ENCODE peak calls at places on chromosome 14, in four cellular contexts. V is tibial artery, N is IMR-90, F is uterus. J is an unnamed sample.

GRCh38 chr14:71594828-71595227 is 337.4 kb upstream of the RGS6 start:
- DNase-seq in V (no peak), N (peak), F (no peak), J (no peak)

GRCh38 chr14:101064718-101065117 is 161.2 kb upstream of the RTL1 start:
- DNase-seq in V (no peak), N (no peak), F (no peak), J (no peak)

GRCh38 chr14:67166450-67166853 is 22.8 kb upstream of the GARIN2 start:
- DNase-seq in V (no peak), N (peak), F (no peak), J (no peak)

GRCh38 chr14:63701614-63702291 is 26.1 kb downstream of the SGPP1 start:
- DNase-seq in V (no peak), N (no peak), F (no peak), J (no peak)

GRCh38 chr14:38143651-38144505 is 63.8 kb upstream of the SSTR1 start:
- DNase-seq in V (no peak), N (peak), F (no peak), J (no peak)

GRCh38 chr14:67583711-67584644 is 16.1 kb downstream of the PIGH start:
- DNase-seq in V (no peak), N (peak), F (no peak), J (no peak)

GRCh38 chr14:45003924-45004323 is 41.9 kb downstream of the TOGARAM1 start:
- DNase-seq in V (no peak), N (no peak), F (no peak), J (no peak)

GRCh38 chr14:59897757-59898383 is 22.1 kb upstream of the LRRC9 start:
- DNase-seq in V (peak), N (no peak), F (no peak), J (no peak)

GRCh38 chr14:75069021-75069810 is at the start of gene ZC2HC1C:
- DNase-seq in V (peak), N (peak), F (peak), J (peak)

GRCh38 chr14:83664389-83664788 is 1865.6 kb upstream of the FLRT2 start:
- DNase-seq in V (no peak), N (no peak), F (no peak), J (no peak)

GRCh38 chr14:31377433-31377832 is 42.9 kb downstream of the HEATR5A start:
- DNase-seq in V (no peak), N (no peak), F (no peak), J (no peak)

GRCh38 chr14:48957486-48957885 is 628.7 kb downstream of the RPS29 start:
- DNase-seq in V (no peak), N (no peak), F (no peak), J (no peak)

GRCh38 chr14:74299061-74299545 is 3.6 kb downstream of the ABCD4 start:
- DNase-seq in V (no peak), N (peak), F (no peak), J (no peak)

GRCh38 chr14:52405314-52405713 is 91.2 kb downstream of the PTGER2 start:
- DNase-seq in V (no peak), N (no peak), F (no peak), J (no peak)

GRCh38 chr14:32028599-32028998 is 48.5 kb upstream of the ARHGAP5 start:
- DNase-seq in V (no peak), N (no peak), F (no peak), J (no peak)

DNA sequence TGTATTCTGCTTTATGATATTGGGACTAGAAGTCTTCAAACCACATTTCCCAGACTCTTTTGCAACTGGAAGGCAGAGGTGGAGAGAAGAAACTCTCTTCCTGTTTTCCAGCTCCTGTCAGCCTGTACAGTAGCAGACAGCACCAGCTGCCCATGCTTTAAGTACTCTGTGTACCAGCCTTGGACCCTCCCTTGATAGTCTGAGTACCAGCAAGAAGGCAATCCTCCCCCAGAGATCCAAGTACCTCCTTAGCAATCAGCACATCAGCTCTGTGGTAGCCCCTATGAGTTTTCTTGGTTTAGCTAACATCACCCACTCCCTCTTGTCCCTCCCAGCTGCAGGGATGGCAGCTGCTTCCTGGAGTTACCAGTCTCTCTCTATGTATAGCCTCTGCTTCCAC is 56.3 kb downstream of the STXBP6 start:
- DNase-seq in V (no peak), N (no peak), F (no peak), J (no peak)
- TF ChIP-seq CTCF in V (no peak), N (no peak), F (no peak), J (no peak)

DNA sequence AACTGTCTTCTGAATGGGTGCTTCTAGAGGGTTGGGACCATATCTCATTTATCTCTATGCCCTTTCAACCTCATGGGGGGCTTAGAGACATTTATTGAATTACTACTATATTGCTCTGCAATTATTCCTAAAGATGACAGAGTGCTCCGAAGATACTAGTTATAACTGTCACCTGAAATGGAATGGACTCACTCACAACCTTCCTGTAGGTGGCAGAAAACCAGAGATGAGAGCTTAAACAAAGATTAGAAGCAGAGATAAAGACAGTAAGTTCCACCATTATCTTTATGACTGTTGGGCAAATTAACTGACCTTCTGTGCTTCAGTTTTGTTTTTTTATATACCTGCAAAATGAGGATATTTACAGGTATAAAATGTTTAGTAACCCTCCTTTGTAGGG is 31.5 kb upstream of the GTF2A1 start:
- DNase-seq in V (no peak), N (no peak), F (no peak), J (no peak)
- TF ChIP-seq CTCF in V (no peak), N (no peak), F (no peak), J (no peak)

DNA sequence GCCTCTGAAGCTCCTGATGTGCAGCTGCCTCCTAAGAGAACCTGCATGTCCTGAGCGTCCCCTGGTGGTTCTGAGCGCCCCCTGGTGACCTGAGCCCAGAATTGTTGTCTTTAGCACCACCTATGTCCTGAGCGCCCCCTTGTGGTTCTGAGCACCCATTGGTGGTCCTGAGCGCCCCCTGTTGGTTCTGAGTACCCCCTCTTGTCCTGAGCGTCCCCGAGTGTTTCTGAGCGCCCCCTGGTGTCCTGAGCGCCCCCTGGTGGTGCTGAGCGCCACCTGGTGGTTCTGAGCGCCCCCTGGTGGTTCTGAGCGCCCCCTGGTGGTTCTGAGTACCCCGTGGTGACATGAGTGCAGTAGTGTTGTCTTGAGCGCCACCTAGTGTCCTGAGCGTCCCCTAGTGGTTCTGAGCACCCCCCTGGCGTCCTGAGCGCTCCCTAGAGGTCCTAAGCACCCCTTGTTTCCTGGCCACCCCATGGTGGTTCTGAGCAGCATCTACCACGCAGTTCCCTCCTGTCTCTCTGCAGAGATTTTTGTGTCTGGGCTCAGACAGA is 782.5 kb downstream of the TMEM121 start:
- DNase-seq in V (no peak), N (no peak), F (no peak), J (no peak)
- TF ChIP-seq CTCF in V (no peak), N (peak), F (no peak), J (no peak)

DNA sequence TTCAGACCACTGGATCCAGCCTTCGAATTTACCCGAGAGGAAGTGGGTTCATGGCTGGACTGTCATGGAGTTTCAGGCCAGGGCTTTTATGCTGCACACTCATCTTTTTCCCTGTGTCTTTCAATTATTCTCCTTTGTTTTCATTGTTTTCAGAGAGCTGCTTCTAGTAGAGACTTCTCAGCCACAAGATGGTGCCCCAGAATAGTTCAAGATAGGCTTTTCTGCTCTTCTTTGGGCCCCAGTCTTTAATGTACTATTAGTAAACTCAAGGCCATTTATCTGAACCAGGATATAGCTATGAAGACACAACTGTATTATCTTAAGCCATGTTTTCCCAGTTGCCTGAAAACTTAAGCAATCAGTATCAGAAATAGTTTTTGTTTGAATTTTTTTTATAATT is 30.4 kb upstream of the PSMA6 start:
- DNase-seq in V (no peak), N (peak), F (no peak), J (no peak)
- TF ChIP-seq CTCF in V (peak), N (no peak), F (peak), J (no peak)

J was measured in omental fat pad.